ENCODE peak calls at places on chromosomes 11 and 22, in six cellular contexts. V, F, M, H, D and A are unnamed samples.
A peak's percentile ranks its signal among the peaks of the same experiment; 100 is the strongest.

GRCh38 chr22:39661842-39662676 is 91.5 kb downstream of the CACNA1I start:
- DNase-seq in V (no peak), F (peak; percentile 68), D (no peak), H (no peak), M (no peak), A (no peak)

GRCh38 chr11:94934362-94934761 is 39.0 kb downstream of the CWC15 start:
- DNase-seq in D (peak; percentile 45), M (peak; percentile 79), V (no peak), F (no peak), H (no peak), A (no peak)

GRCh38 chr11:102279641-102280170 is 37.6 kb upstream of the BIRC3 start:
- DNase-seq in M (peak; percentile 79), H (no peak), V (no peak), F (no peak), D (peak; percentile 72), A (no peak)

GRCh38 chr22:44577391-44578114 is 79.5 kb upstream of the RTL6 start:
- DNase-seq in F (no peak), M (no peak), V (no peak), D (no peak), H (no peak), A (no peak)

GRCh38 chr11:14813506-14813905 is 78.5 kb downstream of the CYP2R1 start:
- DNase-seq in M (no peak), D (no peak), V (no peak), H (no peak), F (no peak), A (no peak)

GRCh38 chr11:11535611-11536010 is 86.2 kb downstream of the GALNT18 start:
- DNase-seq in H (no peak), F (no peak), D (no peak), V (no peak), M (no peak), A (no peak)

GRCh38 chr11:96188625-96189006 is 154.4 kb downstream of the MAML2 start:
- DNase-seq in V (no peak), F (no peak), M (peak; percentile 49), H (no peak), D (peak; percentile 77), A (no peak)

GRCh38 chr11:59097113-59097708 is 9.8 kb upstream of the FAM111B start:
- DNase-seq in D (peak; percentile 63), M (peak; percentile 69), F (peak; percentile 60), H (no peak), V (peak; percentile 54), A (peak; percentile 2)